ENCODE peak calls at places on chromosomes 12 and 14, in seven cellular contexts. S is activated gamma-delta T cell treated with Interleukin-2 at 50 U/mL for 16 hours, H is omental fat pad, Q is foreskin melanocyte, J is nephron progenitor cell, V is cardiac fibroblast, B is aorta. D is an unnamed sample.
A peak's percentile ranks its signal among the peaks of the same experiment; 100 is the strongest.

GRCh38 chr12:123097521-123098084 is 53.3 kb downstream of the PITPNM2 start:
- DNase-seq in S (no peak), H (no peak), Q (no peak), J (peak; percentile 27), V (no peak), B (no peak), D (no peak)

GRCh38 chr12:94098466-94098865 is 49.9 kb upstream of the PLXNC1 start:
- DNase-seq in S (no peak), H (no peak), Q (no peak), J (no peak), V (peak; percentile 84), B (no peak), D (no peak)

GRCh38 chr12:119911147-119911546 is 34.0 kb upstream of the CIT start:
- DNase-seq in S (no peak), H (no peak), Q (no peak), J (no peak), V (peak; percentile 7), B (no peak), D (no peak)

GRCh38 chr12:115455268-115455681 is 771.3 kb upstream of the TBX3 start:
- DNase-seq in S (no peak), H (no peak), Q (no peak), J (no peak), V (peak; percentile 10), B (no peak), D (no peak)

GRCh38 chr12:132159555-132160003 is 15.3 kb downstream of the NOC4L start:
- DNase-seq in S (no peak), H (no peak), Q (no peak), J (no peak), V (no peak), B (no peak), D (peak; percentile 79)

GRCh38 chr12:13435535-13435934 is 239.0 kb downstream of the EMP1 start:
- DNase-seq in S (no peak), H (no peak), Q (no peak), J (no peak), V (no peak), B (no peak), D (no peak)

GRCh38 chr12:46649433-46649832 is 176.4 kb downstream of the SLC38A4 start:
- DNase-seq in S (no peak), H (no peak), Q (no peak), J (no peak), V (no peak), B (no peak), D (no peak)

GRCh38 chr12:54033106-54033979 is 493 bp downstream of the HOXC5 start:
- DNase-seq in S (no peak), H (no peak), Q (peak; percentile 40), J (peak; percentile 79), V (no peak), B (no peak), D (peak; percentile 90)

GRCh38 chr14:69049675-69050074 is 70.6 kb upstream of the ACTN1 start:
- DNase-seq in S (no peak), H (no peak), Q (peak; percentile 30), J (no peak), V (peak; percentile 95), B (no peak), D (no peak)

GRCh38 chr12:57135939-57136338 is 7.7 kb downstream of the LRP1 start:
- DNase-seq in S (no peak), H (no peak), Q (no peak), J (peak; percentile 30), V (peak; percentile 91), B (peak; percentile 86), D (peak; percentile 84)

GRCh38 chr12:81627336-81628189 is 131.6 kb downstream of the PPFIA2 start:
- DNase-seq in S (no peak), H (no peak), Q (peak; percentile 36), J (no peak), V (peak; percentile 72), B (no peak), D (no peak)

GRCh38 chr12:6182279-6182898 is 17.8 kb upstream of the CD9 start:
- DNase-seq in S (no peak), H (no peak), Q (peak; percentile 98), J (no peak), V (peak; percentile 94), B (peak; percentile 83), D (peak; percentile 87)

GRCh38 chr14:71142375-71143038 is 235.2 kb downstream of the PCNX1 start:
- DNase-seq in S (no peak), H (no peak), Q (no peak), J (no peak), V (peak; percentile 87), B (no peak), D (no peak)

GRCh38 chr14:102545461-102546265 is 36.1 kb upstream of the ANKRD9 start:
- DNase-seq in S (no peak), H (no peak), Q (no peak), J (no peak), V (peak; percentile 67), B (no peak), D (no peak)

GRCh38 chr14:61611880-61612630 is 83.3 kb upstream of the HIF1A start:
- DNase-seq in S (no peak), H (no peak), Q (no peak), J (no peak), V (peak; percentile 70), B (no peak), D (no peak)

GRCh38 chr12:122790393-122791075 is 16.2 kb downstream of the CCDC62 start:
- DNase-seq in S (no peak), H (no peak), Q (peak; percentile 20), J (no peak), V (peak; percentile 20), B (no peak), D (no peak)

GRCh38 chr12:22246438-22246837 is 88.1 kb downstream of the ST8SIA1 start:
- DNase-seq in S (no peak), H (no peak), Q (no peak), J (no peak), V (no peak), B (no peak), D (no peak)

GRCh38 chr12:110689002-110689600 is at the start of gene HVCN1:
- DNase-seq in S (peak; percentile 39), H (no peak), Q (peak; percentile 11), J (peak; percentile 69), V (peak; percentile 32), B (peak; percentile 87), D (peak; percentile 85)

GRCh38 chr14:35121026-35121886 is 534 bp downstream of the PPP2R3C start:
- DNase-seq in S (no peak), H (no peak), Q (no peak), J (no peak), V (peak; percentile 96), B (no peak), D (no peak)